ENCODE peak calls at places on chromosomes 7 and 10, in ten cellular contexts. R is EL; I is Caki2; Z is AG09319; P is stomach; X is H9; T is RCC 7860; L is effector CD4-positive, alpha-beta T cell; W is uterus; J is foreskin fibroblast. F is an unnamed sample.

GRCh38 chr7:83921798-83922607 is 272.6 kb downstream of the SEMA3A start:
- DNase-seq in L (no peak), P (no peak), W (no peak), T (no peak), Z (no peak), X (no peak), I (no peak), J (peak; percentile 68), R (peak; percentile 39), F (peak; percentile 12)

GRCh38 chr7:129144834-129145668 is 544 bp downstream of the TSPAN33 start:
- DNase-seq in W (no peak), L (peak; percentile 10), X (no peak), J (no peak), I (no peak), P (no peak), T (no peak), R (no peak), Z (no peak), F (no peak)

GRCh38 chr7:45869426-45869825 is 3.5 kb downstream of the CCDC201 start:
- DNase-seq in X (no peak), W (no peak), Z (no peak), L (no peak), I (peak; percentile 38), R (peak; percentile 11), P (no peak), J (peak; percentile 32), T (no peak), F (no peak)

GRCh38 chr10:43228783-43229207 is 38.1 kb downstream of the RASGEF1A start:
- DNase-seq in I (no peak), T (no peak), X (no peak), Z (no peak), P (no peak), L (no peak), R (no peak), J (no peak), W (no peak), F (no peak)

GRCh38 chr10:34131152-34131551 is 683.9 kb downstream of the PARD3 start:
- DNase-seq in X (no peak), P (no peak), L (no peak), W (no peak), I (no peak), Z (no peak), T (no peak), J (no peak), R (no peak), F (no peak)

GRCh38 chr7:47690902-47691558 is 109.1 kb upstream of the TNS3 start:
- DNase-seq in J (peak; percentile 82), R (peak; percentile 78), W (no peak), P (no peak), L (no peak), T (peak; percentile 21), X (no peak), I (peak; percentile 31), Z (no peak), F (peak; percentile 49)

GRCh38 chr10:126133906-126134703 is 237.7 kb downstream of the FANK1 start:
- DNase-seq in Z (peak; percentile 47), P (no peak), T (no peak), L (no peak), X (no peak), J (peak; percentile 62), W (no peak), I (peak; percentile 69), R (peak; percentile 83), F (no peak)

GRCh38 chr7:48806731-48807130 is 117.6 kb upstream of the CDC14C start:
- DNase-seq in X (no peak), Z (no peak), I (no peak), R (no peak), T (no peak), P (no peak), L (no peak), W (no peak), J (no peak), F (no peak)

GRCh38 chr10:6427357-6427959 is 152.6 kb downstream of the PRKCQ start:
- DNase-seq in L (no peak), R (no peak), X (no peak), Z (no peak), J (no peak), W (no peak), I (no peak), T (peak; percentile 1), P (no peak), F (no peak)

GRCh38 chr10:5485290-5485689 is 14.1 kb downstream of the CALML5 start:
- DNase-seq in I (no peak), P (no peak), L (no peak), R (no peak), W (no peak), T (no peak), J (no peak), X (no peak), Z (no peak), F (no peak)

GRCh38 chr7:17497136-17497535 is 198.7 kb downstream of the AHR start:
- DNase-seq in L (no peak), I (no peak), R (no peak), J (peak; percentile 26), T (no peak), Z (no peak), W (no peak), X (no peak), P (no peak), F (no peak)

GRCh38 chr10:117461766-117462423 is 80.7 kb upstream of the EMX2 start:
- DNase-seq in Z (peak; percentile 30), W (peak; percentile 90), T (peak; percentile 81), L (no peak), J (peak; percentile 96), I (peak; percentile 79), R (peak; percentile 97), X (no peak), P (no peak), F (peak; percentile 93)

F was measured in left kidney.